ENCODE peak calls at places on chromosomes 2 and 18, in six cellular contexts. One of them, this sample, is unnamed.

GRCh38 chr2:191386938-191387536 is 141.8 kb downstream of the MYO1B start:
- DNase-seq in AG09309: peak; percentile 69
- DNase-seq in cardiac muscle cell: no peak
- DNase-seq in epithelial cell of prostate: no peak
- DNase-seq in activated T-cell treated with anti-CD3 and anti-CD28 coated beads for 4 hours: no peak
- DNase-seq in NCI-H1048: no peak
- DNase-seq in this sample: no peak

GRCh38 chr2:5914831-5915611 is 222.8 kb downstream of the SOX11 start:
- DNase-seq in NCI-H1048: no peak
- DNase-seq in AG09309: no peak
- DNase-seq in activated T-cell treated with anti-CD3 and anti-CD28 coated beads for 4 hours: no peak
- DNase-seq in epithelial cell of prostate: no peak
- DNase-seq in cardiac muscle cell: peak; percentile 90
- DNase-seq in this sample: no peak

GRCh38 chr2:104793971-104794370 is 59.9 kb upstream of the POU3F3 start:
- DNase-seq in cardiac muscle cell: no peak
- DNase-seq in NCI-H1048: no peak
- DNase-seq in AG09309: no peak
- DNase-seq in epithelial cell of prostate: no peak
- DNase-seq in activated T-cell treated with anti-CD3 and anti-CD28 coated beads for 4 hours: no peak
- DNase-seq in this sample: no peak

GRCh38 chr2:237591021-237591370 is 462 bp upstream of the RAB17 start:
- DNase-seq in NCI-H1048: no peak
- DNase-seq in cardiac muscle cell: no peak
- DNase-seq in AG09309: no peak
- DNase-seq in epithelial cell of prostate: no peak
- DNase-seq in activated T-cell treated with anti-CD3 and anti-CD28 coated beads for 4 hours: no peak
- DNase-seq in this sample: no peak

GRCh38 chr2:27920148-27920885 is 29.8 kb downstream of the BABAM2 start:
- DNase-seq in AG09309: no peak
- DNase-seq in cardiac muscle cell: no peak
- DNase-seq in NCI-H1048: no peak
- DNase-seq in activated T-cell treated with anti-CD3 and anti-CD28 coated beads for 4 hours: no peak
- DNase-seq in epithelial cell of prostate: no peak
- DNase-seq in this sample: no peak

GRCh38 chr2:47058061-47058931 is 96.8 kb downstream of the STPG4 start:
- DNase-seq in NCI-H1048: no peak
- DNase-seq in AG09309: peak; percentile 77
- DNase-seq in epithelial cell of prostate: no peak
- DNase-seq in activated T-cell treated with anti-CD3 and anti-CD28 coated beads for 4 hours: no peak
- DNase-seq in cardiac muscle cell: no peak
- DNase-seq in this sample: no peak

GRCh38 chr2:109607766-109608165 is 6.0 kb downstream of the SEPTIN10 start:
- DNase-seq in epithelial cell of prostate: no peak
- DNase-seq in cardiac muscle cell: no peak
- DNase-seq in activated T-cell treated with anti-CD3 and anti-CD28 coated beads for 4 hours: no peak
- DNase-seq in AG09309: no peak
- DNase-seq in NCI-H1048: no peak
- DNase-seq in this sample: no peak

GRCh38 chr2:9333591-9334171 is 89.6 kb downstream of the ITGB1BP1 start:
- DNase-seq in AG09309: peak; percentile 59
- DNase-seq in cardiac muscle cell: peak; percentile 77
- DNase-seq in activated T-cell treated with anti-CD3 and anti-CD28 coated beads for 4 hours: no peak
- DNase-seq in NCI-H1048: no peak
- DNase-seq in epithelial cell of prostate: peak; percentile 50
- DNase-seq in this sample: no peak

GRCh38 chr2:11499081-11499743 is 33.3 kb upstream of the E2F6 start:
- DNase-seq in epithelial cell of prostate: no peak
- DNase-seq in activated T-cell treated with anti-CD3 and anti-CD28 coated beads for 4 hours: no peak
- DNase-seq in cardiac muscle cell: peak; percentile 64
- DNase-seq in NCI-H1048: no peak
- DNase-seq in AG09309: no peak
- DNase-seq in this sample: no peak

GRCh38 chr2:187232749-187233148 is 215.3 kb downstream of the CALCRL start:
- DNase-seq in epithelial cell of prostate: no peak
- DNase-seq in cardiac muscle cell: no peak
- DNase-seq in AG09309: no peak
- DNase-seq in NCI-H1048: no peak
- DNase-seq in activated T-cell treated with anti-CD3 and anti-CD28 coated beads for 4 hours: no peak
- DNase-seq in this sample: no peak

GRCh38 chr2:232658217-232658785 is 24.9 kb downstream of the EFHD1 start:
- DNase-seq in NCI-H1048: no peak
- DNase-seq in epithelial cell of prostate: no peak
- DNase-seq in AG09309: no peak
- DNase-seq in cardiac muscle cell: peak; percentile 18
- DNase-seq in activated T-cell treated with anti-CD3 and anti-CD28 coated beads for 4 hours: no peak
- DNase-seq in this sample: no peak

GRCh38 chr2:178514664-178515063 is 34.4 kb downstream of the PLEKHA3 start:
- DNase-seq in NCI-H1048: no peak
- DNase-seq in activated T-cell treated with anti-CD3 and anti-CD28 coated beads for 4 hours: no peak
- DNase-seq in AG09309: no peak
- DNase-seq in epithelial cell of prostate: peak; percentile 29
- DNase-seq in cardiac muscle cell: no peak
- DNase-seq in this sample: no peak

GRCh38 chr2:27737676-27738348 is 33.7 kb upstream of the MRPL33 start:
- DNase-seq in epithelial cell of prostate: peak; percentile 81
- DNase-seq in cardiac muscle cell: no peak
- DNase-seq in AG09309: peak; percentile 72
- DNase-seq in activated T-cell treated with anti-CD3 and anti-CD28 coated beads for 4 hours: no peak
- DNase-seq in NCI-H1048: no peak
- DNase-seq in this sample: no peak

GRCh38 chr18:8011906-8012305 is 444.8 kb downstream of the PTPRM start:
- DNase-seq in activated T-cell treated with anti-CD3 and anti-CD28 coated beads for 4 hours: no peak
- DNase-seq in NCI-H1048: no peak
- DNase-seq in cardiac muscle cell: no peak
- DNase-seq in AG09309: no peak
- DNase-seq in epithelial cell of prostate: no peak
- DNase-seq in this sample: no peak

GRCh38 chr18:40431071-40431998 is 1523.7 kb upstream of the PIK3C3 start:
- DNase-seq in activated T-cell treated with anti-CD3 and anti-CD28 coated beads for 4 hours: no peak
- DNase-seq in epithelial cell of prostate: no peak
- DNase-seq in NCI-H1048: no peak
- DNase-seq in AG09309: no peak
- DNase-seq in cardiac muscle cell: peak; percentile 9
- DNase-seq in this sample: no peak

GRCh38 chr2:10141736-10142639 is 19.4 kb downstream of the RRM2 start:
- DNase-seq in AG09309: no peak
- DNase-seq in NCI-H1048: no peak
- DNase-seq in cardiac muscle cell: peak; percentile 29
- DNase-seq in activated T-cell treated with anti-CD3 and anti-CD28 coated beads for 4 hours: no peak
- DNase-seq in epithelial cell of prostate: no peak
- DNase-seq in this sample: no peak

GRCh38 chr2:137357641-137358040 is 592.3 kb downstream of the THSD7B start:
- DNase-seq in epithelial cell of prostate: no peak
- DNase-seq in cardiac muscle cell: no peak
- DNase-seq in NCI-H1048: no peak
- DNase-seq in activated T-cell treated with anti-CD3 and anti-CD28 coated beads for 4 hours: no peak
- DNase-seq in AG09309: no peak
- DNase-seq in this sample: no peak

GRCh38 chr18:35155403-35156117 is 85.3 kb upstream of the ZNF397 start:
- DNase-seq in epithelial cell of prostate: no peak
- DNase-seq in cardiac muscle cell: peak; percentile 61
- DNase-seq in activated T-cell treated with anti-CD3 and anti-CD28 coated beads for 4 hours: no peak
- DNase-seq in NCI-H1048: no peak
- DNase-seq in AG09309: no peak
- DNase-seq in this sample: no peak

GRCh38 chr2:1656961-1657841 is 87.1 kb downstream of the PXDN start:
- DNase-seq in AG09309: no peak
- DNase-seq in activated T-cell treated with anti-CD3 and anti-CD28 coated beads for 4 hours: no peak
- DNase-seq in NCI-H1048: no peak
- DNase-seq in epithelial cell of prostate: peak; percentile 41
- DNase-seq in cardiac muscle cell: no peak
- DNase-seq in this sample: no peak

GRCh38 chr2:53131416-53131815 is 636.2 kb upstream of the CHAC2 start:
- DNase-seq in cardiac muscle cell: no peak
- DNase-seq in NCI-H1048: no peak
- DNase-seq in epithelial cell of prostate: peak; percentile 34
- DNase-seq in AG09309: no peak
- DNase-seq in activated T-cell treated with anti-CD3 and anti-CD28 coated beads for 4 hours: no peak
- DNase-seq in this sample: no peak

GRCh38 chr18:48462510-48462909 is 53.3 kb upstream of the ZBTB7C start:
- DNase-seq in cardiac muscle cell: no peak
- DNase-seq in epithelial cell of prostate: no peak
- DNase-seq in NCI-H1048: no peak
- DNase-seq in AG09309: no peak
- DNase-seq in activated T-cell treated with anti-CD3 and anti-CD28 coated beads for 4 hours: no peak
- DNase-seq in this sample: no peak

GRCh38 chr2:29389686-29390085 is 274.5 kb downstream of the CLIP4 start:
- DNase-seq in epithelial cell of prostate: no peak
- DNase-seq in cardiac muscle cell: no peak
- DNase-seq in NCI-H1048: no peak
- DNase-seq in activated T-cell treated with anti-CD3 and anti-CD28 coated beads for 4 hours: no peak
- DNase-seq in AG09309: no peak
- DNase-seq in this sample: no peak

GRCh38 chr2:54609647-54610046 is 113.8 kb upstream of the EML6 start:
- DNase-seq in epithelial cell of prostate: no peak
- DNase-seq in cardiac muscle cell: no peak
- DNase-seq in NCI-H1048: no peak
- DNase-seq in activated T-cell treated with anti-CD3 and anti-CD28 coated beads for 4 hours: no peak
- DNase-seq in AG09309: no peak
- DNase-seq in this sample: no peak

GRCh38 chr2:70679244-70679643 is 88.8 kb downstream of the ADD2 start:
- DNase-seq in NCI-H1048: no peak
- DNase-seq in cardiac muscle cell: no peak
- DNase-seq in activated T-cell treated with anti-CD3 and anti-CD28 coated beads for 4 hours: no peak
- DNase-seq in AG09309: no peak
- DNase-seq in epithelial cell of prostate: no peak
- DNase-seq in this sample: no peak

GRCh38 chr2:55014962-55015939 is 35.0 kb downstream of the RTN4 start:
- DNase-seq in AG09309: peak; percentile 59
- DNase-seq in activated T-cell treated with anti-CD3 and anti-CD28 coated beads for 4 hours: peak; percentile 13
- DNase-seq in NCI-H1048: peak; percentile 47
- DNase-seq in cardiac muscle cell: peak; percentile 62
- DNase-seq in epithelial cell of prostate: no peak
- DNase-seq in this sample: no peak

GRCh38 chr2:44801676-44802408 is 139.7 kb upstream of the SIX3 start:
- DNase-seq in activated T-cell treated with anti-CD3 and anti-CD28 coated beads for 4 hours: no peak
- DNase-seq in epithelial cell of prostate: no peak
- DNase-seq in NCI-H1048: no peak
- DNase-seq in cardiac muscle cell: no peak
- DNase-seq in AG09309: no peak
- DNase-seq in this sample: no peak